ENCODE peak calls at places on chromosomes 5 and 9, in eight cellular contexts. One of them, this sample, is unnamed.
A peak's percentile ranks its signal among the peaks of the same experiment; 100 is the strongest.

GRCh38 chr5:135737701-135738563 is 96.5 kb upstream of the SLC25A48 start:
- DNase-seq in HAP-1: no peak
- DNase-seq in activated T-cell treated with anti-CD3 and anti-CD28 coated beads for 1 hour: no peak
- DNase-seq in KBM-7: no peak
- DNase-seq in amygdala: no peak
- DNase-seq in activated naive CD4-positive, alpha-beta T cell treated with anti-CD3 and anti-CD28 coated beads for 36 hours: no peak
- DNase-seq in colonic mucosa: peak; percentile 10
- DNase-seq in dermis microvascular lymphatic vessel endothelial cell: no peak
- DNase-seq in this sample: no peak

GRCh38 chr9:83960991-83961390 is 19.0 kb downstream of the HNRNPK start:
- DNase-seq in HAP-1: no peak
- DNase-seq in activated T-cell treated with anti-CD3 and anti-CD28 coated beads for 1 hour: no peak
- DNase-seq in KBM-7: no peak
- DNase-seq in amygdala: no peak
- DNase-seq in activated naive CD4-positive, alpha-beta T cell treated with anti-CD3 and anti-CD28 coated beads for 36 hours: no peak
- DNase-seq in colonic mucosa: no peak
- DNase-seq in dermis microvascular lymphatic vessel endothelial cell: no peak
- DNase-seq in this sample: no peak

GRCh38 chr9:76215066-76215465 is 179.2 kb downstream of the RFK start:
- DNase-seq in HAP-1: no peak
- DNase-seq in activated T-cell treated with anti-CD3 and anti-CD28 coated beads for 1 hour: no peak
- DNase-seq in KBM-7: no peak
- DNase-seq in amygdala: no peak
- DNase-seq in activated naive CD4-positive, alpha-beta T cell treated with anti-CD3 and anti-CD28 coated beads for 36 hours: no peak
- DNase-seq in colonic mucosa: no peak
- DNase-seq in dermis microvascular lymphatic vessel endothelial cell: peak; percentile 1
- DNase-seq in this sample: no peak

GRCh38 chr5:32785639-32786216 is 74.6 kb downstream of the NPR3 start:
- DNase-seq in HAP-1: no peak
- DNase-seq in activated T-cell treated with anti-CD3 and anti-CD28 coated beads for 1 hour: no peak
- DNase-seq in KBM-7: no peak
- DNase-seq in amygdala: no peak
- DNase-seq in activated naive CD4-positive, alpha-beta T cell treated with anti-CD3 and anti-CD28 coated beads for 36 hours: no peak
- DNase-seq in colonic mucosa: no peak
- DNase-seq in dermis microvascular lymphatic vessel endothelial cell: no peak
- DNase-seq in this sample: no peak

GRCh38 chr5:106675674-106676073 is 995.1 kb downstream of the EFNA5 start:
- DNase-seq in HAP-1: no peak
- DNase-seq in activated T-cell treated with anti-CD3 and anti-CD28 coated beads for 1 hour: no peak
- DNase-seq in KBM-7: no peak
- DNase-seq in amygdala: no peak
- DNase-seq in activated naive CD4-positive, alpha-beta T cell treated with anti-CD3 and anti-CD28 coated beads for 36 hours: no peak
- DNase-seq in colonic mucosa: no peak
- DNase-seq in dermis microvascular lymphatic vessel endothelial cell: no peak
- DNase-seq in this sample: no peak

GRCh38 chr5:16536246-16536645 is 70.6 kb upstream of the ZNF622 start:
- DNase-seq in HAP-1: no peak
- DNase-seq in activated T-cell treated with anti-CD3 and anti-CD28 coated beads for 1 hour: no peak
- DNase-seq in KBM-7: no peak
- DNase-seq in amygdala: no peak
- DNase-seq in activated naive CD4-positive, alpha-beta T cell treated with anti-CD3 and anti-CD28 coated beads for 36 hours: no peak
- DNase-seq in colonic mucosa: no peak
- DNase-seq in dermis microvascular lymphatic vessel endothelial cell: no peak
- DNase-seq in this sample: peak; percentile 29

GRCh38 chr5:172751761-172752510 is 19.1 kb downstream of the DUSP1 start:
- DNase-seq in HAP-1: no peak
- DNase-seq in activated T-cell treated with anti-CD3 and anti-CD28 coated beads for 1 hour: no peak
- DNase-seq in KBM-7: no peak
- DNase-seq in amygdala: no peak
- DNase-seq in activated naive CD4-positive, alpha-beta T cell treated with anti-CD3 and anti-CD28 coated beads for 36 hours: no peak
- DNase-seq in colonic mucosa: no peak
- DNase-seq in dermis microvascular lymphatic vessel endothelial cell: no peak
- DNase-seq in this sample: no peak

GRCh38 chr5:16520806-16521205 is 55.2 kb upstream of the ZNF622 start:
- DNase-seq in HAP-1: no peak
- DNase-seq in activated T-cell treated with anti-CD3 and anti-CD28 coated beads for 1 hour: no peak
- DNase-seq in KBM-7: no peak
- DNase-seq in amygdala: no peak
- DNase-seq in activated naive CD4-positive, alpha-beta T cell treated with anti-CD3 and anti-CD28 coated beads for 36 hours: no peak
- DNase-seq in colonic mucosa: peak; percentile 65
- DNase-seq in dermis microvascular lymphatic vessel endothelial cell: no peak
- DNase-seq in this sample: no peak

GRCh38 chr9:122263699-122264349 is 816 bp downstream of the RBM18 start:
- DNase-seq in HAP-1: no peak
- DNase-seq in activated T-cell treated with anti-CD3 and anti-CD28 coated beads for 1 hour: no peak
- DNase-seq in KBM-7: no peak
- DNase-seq in amygdala: no peak
- DNase-seq in activated naive CD4-positive, alpha-beta T cell treated with anti-CD3 and anti-CD28 coated beads for 36 hours: no peak
- DNase-seq in colonic mucosa: no peak
- DNase-seq in dermis microvascular lymphatic vessel endothelial cell: peak; percentile 55
- DNase-seq in this sample: no peak

GRCh38 chr5:79841172-79841571 is 149.9 kb downstream of the MTX3 start:
- DNase-seq in HAP-1: no peak
- DNase-seq in activated T-cell treated with anti-CD3 and anti-CD28 coated beads for 1 hour: no peak
- DNase-seq in KBM-7: no peak
- DNase-seq in amygdala: no peak
- DNase-seq in activated naive CD4-positive, alpha-beta T cell treated with anti-CD3 and anti-CD28 coated beads for 36 hours: no peak
- DNase-seq in colonic mucosa: no peak
- DNase-seq in dermis microvascular lymphatic vessel endothelial cell: no peak
- DNase-seq in this sample: no peak

GRCh38 chr9:93577045-93577939 is 908 bp downstream of the PHF2 start:
- DNase-seq in HAP-1: no peak
- DNase-seq in activated T-cell treated with anti-CD3 and anti-CD28 coated beads for 1 hour: no peak
- DNase-seq in KBM-7: peak; percentile 20
- DNase-seq in amygdala: no peak
- DNase-seq in activated naive CD4-positive, alpha-beta T cell treated with anti-CD3 and anti-CD28 coated beads for 36 hours: peak; percentile 23
- DNase-seq in colonic mucosa: peak; percentile 56
- DNase-seq in dermis microvascular lymphatic vessel endothelial cell: peak; percentile 47
- DNase-seq in this sample: peak; percentile 55

GRCh38 chr9:97889941-97890557 is 32.3 kb downstream of the TRMO start:
- DNase-seq in HAP-1: peak; percentile 29
- DNase-seq in activated T-cell treated with anti-CD3 and anti-CD28 coated beads for 1 hour: peak; percentile 64
- DNase-seq in KBM-7: peak; percentile 60
- DNase-seq in amygdala: no peak
- DNase-seq in activated naive CD4-positive, alpha-beta T cell treated with anti-CD3 and anti-CD28 coated beads for 36 hours: peak; percentile 86
- DNase-seq in colonic mucosa: peak; percentile 42
- DNase-seq in dermis microvascular lymphatic vessel endothelial cell: peak; percentile 25
- DNase-seq in this sample: peak; percentile 33

GRCh38 chr9:127637322-127637847 is 25.3 kb downstream of the STXBP1 start:
- DNase-seq in HAP-1: no peak
- DNase-seq in activated T-cell treated with anti-CD3 and anti-CD28 coated beads for 1 hour: no peak
- DNase-seq in KBM-7: no peak
- DNase-seq in amygdala: no peak
- DNase-seq in activated naive CD4-positive, alpha-beta T cell treated with anti-CD3 and anti-CD28 coated beads for 36 hours: no peak
- DNase-seq in colonic mucosa: peak; percentile 64
- DNase-seq in dermis microvascular lymphatic vessel endothelial cell: peak; percentile 44
- DNase-seq in this sample: peak; percentile 69

GRCh38 chr9:23747088-23747748 is 78.8 kb downstream of the ELAVL2 start:
- DNase-seq in HAP-1: no peak
- DNase-seq in activated T-cell treated with anti-CD3 and anti-CD28 coated beads for 1 hour: no peak
- DNase-seq in KBM-7: no peak
- DNase-seq in amygdala: no peak
- DNase-seq in activated naive CD4-positive, alpha-beta T cell treated with anti-CD3 and anti-CD28 coated beads for 36 hours: no peak
- DNase-seq in colonic mucosa: no peak
- DNase-seq in dermis microvascular lymphatic vessel endothelial cell: no peak
- DNase-seq in this sample: no peak

GRCh38 chr9:112166176-112167140 is 8.6 kb downstream of the SUSD1 start:
- DNase-seq in HAP-1: no peak
- DNase-seq in activated T-cell treated with anti-CD3 and anti-CD28 coated beads for 1 hour: no peak
- DNase-seq in KBM-7: no peak
- DNase-seq in amygdala: no peak
- DNase-seq in activated naive CD4-positive, alpha-beta T cell treated with anti-CD3 and anti-CD28 coated beads for 36 hours: no peak
- DNase-seq in colonic mucosa: no peak
- DNase-seq in dermis microvascular lymphatic vessel endothelial cell: no peak
- DNase-seq in this sample: no peak

GRCh38 chr5:128038641-128039040 is 44.9 kb upstream of the SLC12A2 start:
- DNase-seq in HAP-1: peak; percentile 1
- DNase-seq in activated T-cell treated with anti-CD3 and anti-CD28 coated beads for 1 hour: no peak
- DNase-seq in KBM-7: peak; percentile 78
- DNase-seq in amygdala: no peak
- DNase-seq in activated naive CD4-positive, alpha-beta T cell treated with anti-CD3 and anti-CD28 coated beads for 36 hours: no peak
- DNase-seq in colonic mucosa: no peak
- DNase-seq in dermis microvascular lymphatic vessel endothelial cell: peak; percentile 95
- DNase-seq in this sample: peak; percentile 44